ENCODE peak calls at places on chromosomes 5 and 9, in seven cellular contexts. Y, Z, R, D, Q, T and N are unnamed samples.

GRCh38 chr5:169788168-169788567 is 151.1 kb downstream of the DOCK2 start:
- DNase-seq in Y (peak), Z (peak), R (peak), D (peak), Q (no peak), T (no peak), N (peak)

GRCh38 chr5:139147743-139148079 is 50.5 kb downstream of the SIL1 start:
- DNase-seq in Y (peak), Z (peak), R (peak), D (peak), Q (peak), T (no peak), N (peak)

GRCh38 chr9:131096490-131097258 is at the start of gene AIF1L:
- DNase-seq in Y (no peak), Z (no peak), R (peak), D (no peak), Q (no peak), T (no peak), N (no peak)

GRCh38 chr5:62605638-62606037 is 27.0 kb downstream of the LRRC70 start:
- DNase-seq in Y (no peak), Z (no peak), R (no peak), D (no peak), Q (no peak), T (no peak), N (no peak)

GRCh38 chr9:107733530-107733907 is 243.9 kb upstream of the KLF4 start:
- DNase-seq in Y (no peak), Z (peak), R (peak), D (peak), Q (no peak), T (no peak), N (peak)

GRCh38 chr9:123267481-123268239 is 726 bp downstream of the STRBP start:
- DNase-seq in Y (no peak), Z (no peak), R (no peak), D (no peak), Q (peak), T (no peak), N (no peak)

GRCh38 chr5:378301-378891 is 56.9 kb downstream of the AHRR start:
- DNase-seq in Y (peak), Z (no peak), R (peak), D (peak), Q (no peak), T (no peak), N (no peak)

GRCh38 chr9:83706703-83707517 is 848 bp downstream of the UBQLN1 start:
- DNase-seq in Y (peak), Z (peak), R (peak), D (peak), Q (peak), T (no peak), N (peak)

GRCh38 chr9:2727966-2728613 is 10.8 kb downstream of the KCNV2 start:
- DNase-seq in Y (peak), Z (peak), R (peak), D (peak), Q (no peak), T (no peak), N (peak)

GRCh38 chr9:3699868-3700267 is 174.1 kb upstream of the RFX3 start:
- DNase-seq in Y (no peak), Z (no peak), R (no peak), D (no peak), Q (no peak), T (no peak), N (no peak)

GRCh38 chr5:31827862-31828261 is 188.9 kb downstream of the PDZD2 start:
- DNase-seq in Y (peak), Z (no peak), R (peak), D (peak), Q (no peak), T (no peak), N (peak)
- TF ChIP-seq CTCF in Y (no peak), Z (no peak), R (no peak), D (no peak), Q (no peak), T (no peak), N (no peak)

DNA sequence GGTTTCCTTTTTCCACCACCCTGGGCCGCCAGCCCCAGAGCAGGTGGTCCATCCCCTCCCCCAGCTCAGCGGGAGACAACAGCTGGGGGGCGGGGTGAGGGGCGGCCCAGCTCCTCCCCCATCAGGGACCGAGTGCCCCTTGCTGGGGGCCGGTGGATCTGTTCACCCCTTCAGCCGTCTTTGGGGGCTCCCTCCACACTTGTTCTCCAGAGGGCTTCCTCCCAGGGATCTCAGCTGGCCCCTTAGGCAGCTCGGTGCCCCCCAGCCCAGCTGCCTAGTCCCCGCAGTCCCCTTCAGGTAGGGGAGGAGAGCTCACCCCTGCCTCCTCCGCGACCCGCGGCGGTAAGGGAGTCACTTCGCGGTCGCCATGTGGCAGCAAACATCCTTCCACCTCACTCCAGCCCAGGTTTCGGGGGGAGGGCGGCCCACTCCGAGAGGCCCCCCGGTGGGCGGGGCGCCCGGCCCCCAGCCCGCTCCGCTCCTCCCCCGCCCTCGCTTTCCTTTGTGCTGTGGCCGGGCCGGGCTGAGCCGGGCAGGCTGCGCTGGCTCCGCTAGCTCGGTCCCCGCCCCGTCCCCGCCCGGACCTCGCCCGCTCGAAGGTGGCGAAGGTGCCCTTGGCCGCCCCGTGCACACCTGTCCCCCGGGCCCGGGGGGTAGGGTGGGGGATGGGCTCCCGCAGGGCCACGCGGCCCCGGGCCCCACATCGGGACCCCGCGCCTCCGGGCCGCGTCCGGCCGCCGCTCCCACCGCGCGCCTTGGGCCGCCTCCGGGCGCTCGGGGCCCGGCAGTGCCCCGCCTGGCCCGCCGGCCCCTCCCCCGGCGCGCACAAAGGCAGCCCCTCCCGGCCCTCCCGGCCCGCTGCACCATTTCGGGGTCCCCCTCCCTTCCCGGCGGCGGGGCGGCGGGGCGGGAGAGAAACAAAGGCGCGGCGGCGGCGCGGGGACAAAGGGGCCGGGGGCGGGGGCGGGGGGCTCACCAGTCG is 683 bp downstream of the DBN1 start:
- DNase-seq in Y (no peak), Z (no peak), R (peak), D (no peak), Q (no peak), T (no peak), N (no peak)
- H3K4me3 ChIP-seq in Y (peak), Z (peak), R (peak), D (peak), Q (peak), T (peak), N (peak)

GRCh38 chr5:53730938-53731337 is 170.5 kb downstream of the NDUFS4 start:
- DNase-seq in Y (no peak), Z (peak), R (no peak), D (no peak), Q (no peak), T (no peak), N (no peak)

GRCh38 chr5:53738105-53738504 is 177.7 kb downstream of the NDUFS4 start:
- DNase-seq in Y (no peak), Z (no peak), R (no peak), D (no peak), Q (no peak), T (no peak), N (no peak)

GRCh38 chr5:53739111-53739510 is 178.7 kb downstream of the NDUFS4 start:
- DNase-seq in Y (no peak), Z (no peak), R (no peak), D (no peak), Q (no peak), T (no peak), N (no peak)

GRCh38 chr5:53733853-53734252 is 173.4 kb downstream of the NDUFS4 start:
- DNase-seq in Y (no peak), Z (no peak), R (no peak), D (no peak), Q (no peak), T (no peak), N (no peak)
- TF ChIP-seq CTCF in Y (no peak), Z (no peak), R (no peak), D (no peak), Q (no peak), T (no peak), N (no peak)

DNA sequence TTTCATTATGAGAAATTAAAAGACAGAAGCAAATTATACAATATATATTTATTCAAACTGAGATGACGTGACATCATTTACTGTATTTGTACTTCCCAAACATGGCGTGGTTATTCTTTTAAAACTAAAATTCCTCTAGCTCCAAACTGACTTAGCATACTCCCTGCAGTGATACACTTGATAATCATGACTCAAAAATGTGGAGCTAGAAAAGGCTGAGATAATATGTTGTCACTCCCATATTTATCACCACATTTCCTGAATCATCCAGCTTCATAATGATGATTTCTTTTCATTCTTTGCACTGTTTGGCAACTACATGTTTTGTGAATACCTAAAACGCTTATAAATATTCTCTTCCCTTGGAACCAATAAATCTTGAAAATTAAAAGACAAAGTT is 341.1 kb downstream of the EBF1 start:
- DNase-seq in Y (peak), Z (no peak), R (peak), D (peak), Q (no peak), T (peak), N (peak)
- H3K4me3 ChIP-seq in Y (no peak), Z (no peak), R (no peak), D (no peak), Q (no peak), T (no peak), N (no peak)

GRCh38 chr5:174425271-174425963 is 299.0 kb upstream of the MSX2 start:
- DNase-seq in Y (no peak), Z (no peak), R (no peak), D (no peak), Q (no peak), T (no peak), N (no peak)

GRCh38 chr5:174426388-174426787 is 298.0 kb upstream of the MSX2 start:
- DNase-seq in Y (no peak), Z (no peak), R (no peak), D (no peak), Q (no peak), T (no peak), N (no peak)

GRCh38 chr5:174425964-174426290 is 298.5 kb upstream of the MSX2 start:
- DNase-seq in Y (no peak), Z (no peak), R (no peak), D (no peak), Q (no peak), T (no peak), N (no peak)

GRCh38 chr5:174423538-174423937 is 300.8 kb upstream of the MSX2 start:
- DNase-seq in Y (no peak), Z (no peak), R (no peak), D (no peak), Q (no peak), T (no peak), N (no peak)

GRCh38 chr5:174424219-174425053 is 299.9 kb upstream of the MSX2 start:
- DNase-seq in Y (no peak), Z (no peak), R (no peak), D (no peak), Q (no peak), T (no peak), N (no peak)
- TF ChIP-seq CTCF in Y (peak), Z (no peak), R (peak), D (no peak), Q (no peak), T (peak), N (no peak)

DNA sequence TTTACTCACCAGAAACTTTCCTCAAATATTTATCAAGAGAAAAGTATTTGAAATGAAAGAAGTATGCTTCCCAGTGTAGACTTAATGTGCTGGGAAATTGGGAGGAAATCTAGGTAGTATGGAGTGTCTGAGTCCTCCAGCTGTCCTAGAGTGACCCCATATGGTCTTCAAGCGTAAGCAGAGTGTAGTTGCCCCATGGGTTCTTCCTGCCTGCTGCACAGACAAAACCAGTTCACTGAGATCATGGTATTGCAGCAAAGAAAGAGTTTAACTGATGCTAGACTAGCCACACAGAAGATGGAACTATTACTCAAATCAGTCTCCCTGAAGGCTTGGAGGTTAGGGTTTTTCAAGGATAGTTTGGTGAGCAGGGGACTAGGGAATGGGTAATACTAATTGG is 114.9 kb upstream of the PRLR start:
- DNase-seq in Y (no peak), Z (no peak), R (no peak), D (no peak), Q (no peak), T (no peak), N (no peak)
- H3K4me3 ChIP-seq in Y (no peak), Z (no peak), R (no peak), D (no peak), Q (no peak), T (no peak), N (no peak)

GRCh38 chr5:160357861-160358411 is 12.5 kb downstream of the C1QTNF2 start:
- DNase-seq in Y (no peak), Z (no peak), R (peak), D (peak), Q (no peak), T (no peak), N (peak)

GRCh38 chr5:160361624-160362023 is 8.8 kb downstream of the C1QTNF2 start:
- DNase-seq in Y (no peak), Z (no peak), R (no peak), D (no peak), Q (no peak), T (no peak), N (no peak)

GRCh38 chr5:160359816-160360215 is 10.6 kb downstream of the C1QTNF2 start:
- DNase-seq in Y (no peak), Z (no peak), R (no peak), D (no peak), Q (no peak), T (no peak), N (no peak)

GRCh38 chr5:160363122-160363521 is 7.3 kb downstream of the C1QTNF2 start:
- DNase-seq in Y (no peak), Z (no peak), R (peak), D (no peak), Q (no peak), T (no peak), N (peak)

GRCh38 chr5:160360310-160360709 is 10.1 kb downstream of the C1QTNF2 start:
- DNase-seq in Y (no peak), Z (no peak), R (no peak), D (no peak), Q (no peak), T (no peak), N (no peak)
- TF ChIP-seq CTCF in Y (no peak), Z (no peak), R (no peak), D (no peak), Q (no peak), T (no peak), N (peak)

DNA sequence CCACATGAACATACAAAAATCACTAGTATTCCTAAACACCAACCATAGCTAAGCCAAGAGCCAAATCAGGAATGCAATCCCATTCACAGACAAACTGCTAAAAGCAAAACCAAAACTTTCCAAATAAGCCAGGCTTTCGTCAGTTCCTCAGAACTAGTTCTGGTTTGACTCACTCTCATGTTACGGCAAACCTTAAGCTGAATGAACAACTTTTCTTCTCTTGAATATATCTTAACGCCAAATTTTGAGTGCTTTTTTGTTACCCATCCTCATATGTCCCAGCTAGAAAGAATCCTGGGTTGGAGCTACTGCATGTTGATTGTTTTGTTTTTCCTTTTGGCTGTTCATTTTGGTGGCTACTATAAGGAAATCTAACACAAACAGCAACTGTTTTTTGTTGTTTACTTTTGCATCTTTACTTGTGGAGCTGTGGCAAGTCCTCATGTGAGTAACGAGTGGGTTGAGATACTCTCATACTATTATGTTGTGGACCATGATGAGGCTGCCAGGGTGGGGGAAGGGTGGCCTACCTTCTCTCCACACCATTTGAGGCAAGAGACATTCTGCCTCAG is at the start of gene PDCD1LG2:
- DNase-seq in Y (peak), Z (peak), R (peak), D (peak), Q (no peak), T (peak), N (peak)
- H3K4me3 ChIP-seq in Y (peak), Z (peak), R (peak), D (peak), Q (no peak), T (peak), N (peak)

GRCh38 chr9:69206047-69206446 is 32.0 kb downstream of the TJP2 start:
- DNase-seq in Y (no peak), Z (no peak), R (no peak), D (no peak), Q (no peak), T (no peak), N (no peak)

GRCh38 chr9:69211424-69212036 is 37.5 kb downstream of the TJP2 start:
- DNase-seq in Y (no peak), Z (no peak), R (no peak), D (no peak), Q (no peak), T (no peak), N (no peak)

GRCh38 chr9:69204869-69205268 is 30.8 kb downstream of the TJP2 start:
- DNase-seq in Y (peak), Z (peak), R (peak), D (peak), Q (peak), T (no peak), N (peak)

GRCh38 chr9:69204378-69204777 is 30.3 kb downstream of the TJP2 start:
- DNase-seq in Y (no peak), Z (no peak), R (no peak), D (no peak), Q (no peak), T (no peak), N (no peak)

DNA sequence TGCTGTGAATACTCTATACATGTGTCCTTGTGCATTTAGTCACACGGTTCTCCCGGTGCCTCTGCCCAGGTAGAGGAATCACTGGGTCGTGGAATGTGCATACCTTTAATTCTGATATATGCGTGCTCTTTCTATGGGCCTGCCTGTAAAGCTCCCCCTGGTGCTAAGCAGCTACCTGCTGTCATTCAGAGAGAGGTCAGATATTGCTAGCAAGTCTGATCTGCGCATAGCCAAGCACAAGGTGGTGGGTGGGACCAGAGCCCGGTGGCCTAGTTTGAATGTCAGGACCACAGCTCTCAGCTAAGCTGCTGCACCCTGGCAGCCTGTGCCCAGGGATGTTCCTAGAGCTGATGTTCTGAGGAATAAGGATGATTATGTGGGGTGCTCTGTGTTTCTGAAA is 33.4 kb downstream of the TJP2 start:
- DNase-seq in Y (no peak), Z (no peak), R (no peak), D (no peak), Q (no peak), T (no peak), N (no peak)
- TF ChIP-seq CTCF in Y (no peak), Z (no peak), R (no peak), D (no peak), Q (no peak), T (no peak), N (no peak)

GRCh38 chr9:38424918-38425317 is 664 bp upstream of the IGFBPL1 start:
- DNase-seq in Y (no peak), Z (no peak), R (no peak), D (no peak), Q (no peak), T (no peak), N (no peak)

GRCh38 chr9:38423939-38424843 is at the start of gene IGFBPL1:
- DNase-seq in Y (no peak), Z (no peak), R (peak), D (no peak), Q (no peak), T (no peak), N (no peak)

GRCh38 chr9:38421498-38422211 is 2.6 kb downstream of the IGFBPL1 start:
- DNase-seq in Y (no peak), Z (no peak), R (peak), D (peak), Q (no peak), T (no peak), N (no peak)

GRCh38 chr9:38422555-38423245 is 1.6 kb downstream of the IGFBPL1 start:
- DNase-seq in Y (no peak), Z (no peak), R (no peak), D (no peak), Q (no peak), T (no peak), N (no peak)

GRCh38 chr9:38423273-38423938 is 848 bp downstream of the IGFBPL1 start:
- DNase-seq in Y (no peak), Z (no peak), R (no peak), D (no peak), Q (no peak), T (no peak), N (no peak)
- H3K4me3 ChIP-seq in Y (peak), Z (no peak), R (no peak), D (no peak), Q (no peak), T (no peak), N (no peak)